ENCODE peak calls at places on chromosomes 1 and 21, in eight cellular contexts. One of them, this sample, is unnamed.

GRCh38 chr1:1282998-1283397 is 2.8 kb downstream of the SCNN1D start:
- DNase-seq in suprapubic skin: no peak
- DNase-seq in AG09319: no peak
- DNase-seq in CD4-positive, alpha-beta T cell: no peak
- DNase-seq in H1: no peak
- DNase-seq in ovary: no peak
- DNase-seq in cardiac fibroblast: peak
- DNase-seq in tibial nerve: no peak
- DNase-seq in this sample: peak

GRCh38 chr1:54853793-54854370 is 33.1 kb downstream of the DHCR24 start:
- DNase-seq in suprapubic skin: peak
- DNase-seq in AG09319: no peak
- DNase-seq in CD4-positive, alpha-beta T cell: no peak
- DNase-seq in H1: no peak
- DNase-seq in ovary: no peak
- DNase-seq in cardiac fibroblast: no peak
- DNase-seq in tibial nerve: no peak
- DNase-seq in this sample: no peak

GRCh38 chr1:92218559-92218958 is 844 bp downstream of the C1orf146 start:
- DNase-seq in suprapubic skin: no peak
- DNase-seq in AG09319: no peak
- DNase-seq in CD4-positive, alpha-beta T cell: no peak
- DNase-seq in H1: no peak
- DNase-seq in ovary: no peak
- DNase-seq in cardiac fibroblast: no peak
- DNase-seq in tibial nerve: no peak
- DNase-seq in this sample: no peak

GRCh38 chr1:166383137-166383536 is 216.3 kb upstream of the FAM78B start:
- DNase-seq in suprapubic skin: no peak
- DNase-seq in AG09319: no peak
- DNase-seq in CD4-positive, alpha-beta T cell: no peak
- DNase-seq in H1: peak
- DNase-seq in ovary: no peak
- DNase-seq in cardiac fibroblast: no peak
- DNase-seq in tibial nerve: no peak
- DNase-seq in this sample: no peak

GRCh38 chr1:11561740-11562139 is 82.8 kb downstream of the DISP3 start:
- DNase-seq in suprapubic skin: no peak
- DNase-seq in AG09319: no peak
- DNase-seq in CD4-positive, alpha-beta T cell: no peak
- DNase-seq in H1: no peak
- DNase-seq in ovary: no peak
- DNase-seq in cardiac fibroblast: no peak
- DNase-seq in tibial nerve: no peak
- DNase-seq in this sample: no peak

GRCh38 chr21:34944015-34944755 is 104.9 kb downstream of the RUNX1 start:
- DNase-seq in suprapubic skin: no peak
- DNase-seq in AG09319: no peak
- DNase-seq in CD4-positive, alpha-beta T cell: no peak
- DNase-seq in H1: no peak
- DNase-seq in ovary: no peak
- DNase-seq in cardiac fibroblast: no peak
- DNase-seq in tibial nerve: no peak
- DNase-seq in this sample: no peak

GRCh38 chr1:220371324-220371723 is 99.1 kb upstream of the RAB3GAP2 start:
- DNase-seq in suprapubic skin: no peak
- DNase-seq in AG09319: no peak
- DNase-seq in CD4-positive, alpha-beta T cell: no peak
- DNase-seq in H1: no peak
- DNase-seq in ovary: no peak
- DNase-seq in cardiac fibroblast: no peak
- DNase-seq in tibial nerve: no peak
- DNase-seq in this sample: no peak

GRCh38 chr1:198167436-198167934 is 10.7 kb downstream of the NEK7 start:
- DNase-seq in suprapubic skin: no peak
- DNase-seq in AG09319: no peak
- DNase-seq in CD4-positive, alpha-beta T cell: no peak
- DNase-seq in H1: no peak
- DNase-seq in ovary: no peak
- DNase-seq in cardiac fibroblast: peak
- DNase-seq in tibial nerve: no peak
- DNase-seq in this sample: no peak

GRCh38 chr1:64923294-64923718 is 43.0 kb downstream of the JAK1 start:
- DNase-seq in suprapubic skin: no peak
- DNase-seq in AG09319: no peak
- DNase-seq in CD4-positive, alpha-beta T cell: no peak
- DNase-seq in H1: no peak
- DNase-seq in ovary: no peak
- DNase-seq in cardiac fibroblast: peak
- DNase-seq in tibial nerve: no peak
- DNase-seq in this sample: no peak

GRCh38 chr1:223129229-223129851 is 13.7 kb downstream of the TLR5 start:
- DNase-seq in suprapubic skin: peak
- DNase-seq in AG09319: no peak
- DNase-seq in CD4-positive, alpha-beta T cell: peak
- DNase-seq in H1: peak
- DNase-seq in ovary: peak
- DNase-seq in cardiac fibroblast: peak
- DNase-seq in tibial nerve: peak
- DNase-seq in this sample: peak

GRCh38 chr1:90729484-90730246 is 12.6 kb upstream of the BARHL2 start:
- DNase-seq in suprapubic skin: no peak
- DNase-seq in AG09319: no peak
- DNase-seq in CD4-positive, alpha-beta T cell: no peak
- DNase-seq in H1: peak
- DNase-seq in ovary: no peak
- DNase-seq in cardiac fibroblast: no peak
- DNase-seq in tibial nerve: no peak
- DNase-seq in this sample: no peak

GRCh38 chr1:109644670-109645069 is 11.2 kb upstream of the GSTM4 start:
- DNase-seq in suprapubic skin: no peak
- DNase-seq in AG09319: no peak
- DNase-seq in CD4-positive, alpha-beta T cell: no peak
- DNase-seq in H1: no peak
- DNase-seq in ovary: no peak
- DNase-seq in cardiac fibroblast: no peak
- DNase-seq in tibial nerve: no peak
- DNase-seq in this sample: peak

GRCh38 chr21:44711327-44712202 is at the start of gene TSPEAR:
- DNase-seq in suprapubic skin: peak
- DNase-seq in AG09319: no peak
- DNase-seq in CD4-positive, alpha-beta T cell: no peak
- DNase-seq in H1: peak
- DNase-seq in ovary: no peak
- DNase-seq in cardiac fibroblast: no peak
- DNase-seq in tibial nerve: peak
- DNase-seq in this sample: peak

GRCh38 chr1:157154291-157154690 is 16.1 kb upstream of the ETV3 start:
- DNase-seq in suprapubic skin: no peak
- DNase-seq in AG09319: no peak
- DNase-seq in CD4-positive, alpha-beta T cell: no peak
- DNase-seq in H1: no peak
- DNase-seq in ovary: no peak
- DNase-seq in cardiac fibroblast: no peak
- DNase-seq in tibial nerve: no peak
- DNase-seq in this sample: no peak

GRCh38 chr1:7808253-7808844 is 24.3 kb downstream of the PER3 start:
- DNase-seq in suprapubic skin: no peak
- DNase-seq in AG09319: peak
- DNase-seq in CD4-positive, alpha-beta T cell: no peak
- DNase-seq in H1: no peak
- DNase-seq in ovary: no peak
- DNase-seq in cardiac fibroblast: peak
- DNase-seq in tibial nerve: no peak
- DNase-seq in this sample: no peak

GRCh38 chr1:225657462-225657989 is 4.6 kb upstream of the ENAH start:
- DNase-seq in suprapubic skin: no peak
- DNase-seq in AG09319: no peak
- DNase-seq in CD4-positive, alpha-beta T cell: no peak
- DNase-seq in H1: peak
- DNase-seq in ovary: no peak
- DNase-seq in cardiac fibroblast: peak
- DNase-seq in tibial nerve: no peak
- DNase-seq in this sample: no peak

GRCh38 chr1:208942394-208942793 is 641.1 kb upstream of the CAMK1G start:
- DNase-seq in suprapubic skin: no peak
- DNase-seq in AG09319: no peak
- DNase-seq in CD4-positive, alpha-beta T cell: no peak
- DNase-seq in H1: no peak
- DNase-seq in ovary: no peak
- DNase-seq in cardiac fibroblast: peak
- DNase-seq in tibial nerve: no peak
- DNase-seq in this sample: no peak

GRCh38 chr21:34795152-34796141 is 126.7 kb downstream of the CLIC6 start:
- DNase-seq in suprapubic skin: no peak
- DNase-seq in AG09319: no peak
- DNase-seq in CD4-positive, alpha-beta T cell: no peak
- DNase-seq in H1: no peak
- DNase-seq in ovary: no peak
- DNase-seq in cardiac fibroblast: peak
- DNase-seq in tibial nerve: no peak
- DNase-seq in this sample: no peak

GRCh38 chr1:8962812-8963669 is 17.4 kb downstream of the CA6 start:
- DNase-seq in suprapubic skin: no peak
- DNase-seq in AG09319: no peak
- DNase-seq in CD4-positive, alpha-beta T cell: no peak
- DNase-seq in H1: peak
- DNase-seq in ovary: no peak
- DNase-seq in cardiac fibroblast: peak
- DNase-seq in tibial nerve: no peak
- DNase-seq in this sample: no peak
- TF ChIP-seq CTCF in suprapubic skin: peak
- TF ChIP-seq CTCF in AG09319: peak
- TF ChIP-seq CTCF in CD4-positive, alpha-beta T cell: no peak
- TF ChIP-seq CTCF in H1: peak
- TF ChIP-seq CTCF in ovary: no peak
- TF ChIP-seq CTCF in cardiac fibroblast: peak
- TF ChIP-seq CTCF in tibial nerve: no peak
- TF ChIP-seq CTCF in this sample: peak

GRCh38 chr1:201582261-201582951 is 43.5 kb downstream of the NAV1 start:
- DNase-seq in suprapubic skin: no peak
- DNase-seq in AG09319: no peak
- DNase-seq in CD4-positive, alpha-beta T cell: no peak
- DNase-seq in H1: no peak
- DNase-seq in ovary: peak
- DNase-seq in cardiac fibroblast: peak
- DNase-seq in tibial nerve: no peak
- DNase-seq in this sample: no peak
- TF ChIP-seq CTCF in suprapubic skin: no peak
- TF ChIP-seq CTCF in AG09319: peak
- TF ChIP-seq CTCF in CD4-positive, alpha-beta T cell: no peak
- TF ChIP-seq CTCF in H1: peak
- TF ChIP-seq CTCF in ovary: no peak
- TF ChIP-seq CTCF in cardiac fibroblast: peak
- TF ChIP-seq CTCF in tibial nerve: no peak
- TF ChIP-seq CTCF in this sample: no peak

GRCh38 chr1:229370601-229371021 is 27.8 kb upstream of the CCSAP start:
- DNase-seq in suprapubic skin: no peak
- DNase-seq in AG09319: no peak
- DNase-seq in CD4-positive, alpha-beta T cell: no peak
- DNase-seq in H1: no peak
- DNase-seq in ovary: no peak
- DNase-seq in cardiac fibroblast: no peak
- DNase-seq in tibial nerve: no peak
- DNase-seq in this sample: no peak
- TF ChIP-seq CTCF in suprapubic skin: no peak
- TF ChIP-seq CTCF in AG09319: peak
- TF ChIP-seq CTCF in CD4-positive, alpha-beta T cell: no peak
- TF ChIP-seq CTCF in H1: no peak
- TF ChIP-seq CTCF in ovary: no peak
- TF ChIP-seq CTCF in cardiac fibroblast: no peak
- TF ChIP-seq CTCF in tibial nerve: no peak
- TF ChIP-seq CTCF in this sample: no peak

DNA sequence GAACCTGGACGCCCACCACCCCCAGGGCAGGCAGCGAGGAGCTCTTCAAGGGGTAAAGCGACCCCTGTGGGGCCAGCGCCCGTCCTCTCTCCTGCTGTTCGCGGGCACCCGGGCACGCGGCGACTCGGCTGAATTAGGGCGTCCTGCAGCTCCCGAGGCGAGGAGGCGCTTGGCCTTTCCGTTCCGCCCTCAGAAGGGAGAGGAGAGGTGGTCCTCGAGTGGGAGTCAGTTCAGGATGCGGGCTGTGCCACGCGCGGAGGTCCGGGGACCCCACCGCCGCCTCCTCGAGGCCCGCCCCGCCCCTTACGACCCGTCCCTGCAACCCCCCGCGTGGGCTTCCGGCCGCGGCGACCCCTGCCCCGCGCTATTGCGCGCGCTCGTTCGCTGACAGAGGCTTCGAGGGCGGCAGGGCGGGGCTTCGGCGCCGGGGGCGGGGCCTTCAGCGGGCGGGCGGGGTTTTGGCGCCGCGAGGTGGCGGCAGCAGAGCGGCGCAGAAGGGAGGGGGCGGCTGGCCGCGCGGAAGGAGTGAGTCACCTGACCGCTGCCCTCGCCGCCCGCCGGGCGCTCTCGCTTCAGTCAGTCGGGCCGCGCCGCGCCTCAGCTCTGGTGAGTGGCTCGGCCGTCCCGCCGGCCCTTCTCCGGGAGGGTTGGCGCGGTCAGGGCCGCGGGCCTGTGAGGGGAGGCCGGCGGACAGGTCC is at the start of gene BACH1:
- DNase-seq in suprapubic skin: peak
- DNase-seq in AG09319: peak
- DNase-seq in CD4-positive, alpha-beta T cell: peak
- DNase-seq in H1: peak
- DNase-seq in ovary: peak
- DNase-seq in cardiac fibroblast: peak
- DNase-seq in tibial nerve: peak
- DNase-seq in this sample: peak
- TF ChIP-seq CTCF in suprapubic skin: peak
- TF ChIP-seq CTCF in AG09319: peak
- TF ChIP-seq CTCF in CD4-positive, alpha-beta T cell: peak
- TF ChIP-seq CTCF in H1: peak
- TF ChIP-seq CTCF in ovary: peak
- TF ChIP-seq CTCF in cardiac fibroblast: no peak
- TF ChIP-seq CTCF in tibial nerve: peak
- TF ChIP-seq CTCF in this sample: peak

GRCh38 chr21:32414579-32415358 is 2.3 kb downstream of the EVA1C start:
- DNase-seq in suprapubic skin: peak
- DNase-seq in AG09319: no peak
- DNase-seq in CD4-positive, alpha-beta T cell: no peak
- DNase-seq in H1: no peak
- DNase-seq in ovary: no peak
- DNase-seq in cardiac fibroblast: peak
- DNase-seq in tibial nerve: no peak
- DNase-seq in this sample: no peak
- TF ChIP-seq CTCF in suprapubic skin: no peak
- TF ChIP-seq CTCF in AG09319: peak
- TF ChIP-seq CTCF in CD4-positive, alpha-beta T cell: no peak
- TF ChIP-seq CTCF in H1: peak
- TF ChIP-seq CTCF in ovary: peak
- TF ChIP-seq CTCF in cardiac fibroblast: peak
- TF ChIP-seq CTCF in tibial nerve: no peak
- TF ChIP-seq CTCF in this sample: peak

This sample was measured in type B pancreatic cell.